ENCODE peak calls at places on chromosomes 1 and 21, in six cellular contexts. One of them, this sample, is unnamed. For H3K36me3, the result is how much of the 10 kb centered on the place peaks cover.

GRCh38 chr1:167722152-167722869 is 529 bp downstream of the MPZL1 start:
- DNase-seq in HCT116: no peak
- DNase-seq in body of pancreas: peak
- DNase-seq in CD8-positive, alpha-beta memory T cell: peak
- DNase-seq in brain microvascular endothelial cell: peak
- DNase-seq in right lobe of liver: peak
- DNase-seq in this sample: peak

GRCh38 chr1:107572674-107573205 is 392.2 kb downstream of the VAV3 start:
- DNase-seq in body of pancreas: peak
- DNase-seq in brain microvascular endothelial cell: no peak
- DNase-seq in CD8-positive, alpha-beta memory T cell: no peak
- DNase-seq in right lobe of liver: no peak
- DNase-seq in HCT116: no peak
- DNase-seq in this sample: no peak

GRCh38 chr1:54287176-54287650 is 87.2 kb downstream of the MRPL37 start:
- DNase-seq in right lobe of liver: peak
- DNase-seq in body of pancreas: peak
- DNase-seq in HCT116: no peak
- DNase-seq in CD8-positive, alpha-beta memory T cell: peak
- DNase-seq in brain microvascular endothelial cell: peak
- DNase-seq in this sample: peak

GRCh38 chr1:57088689-57089088 is 122.9 kb upstream of the C8B start:
- DNase-seq in CD8-positive, alpha-beta memory T cell: no peak
- DNase-seq in body of pancreas: no peak
- DNase-seq in HCT116: no peak
- DNase-seq in brain microvascular endothelial cell: no peak
- DNase-seq in right lobe of liver: no peak
- DNase-seq in this sample: no peak

GRCh38 chr1:111139234-111139955 is 498 bp downstream of the DRAM2 start:
- DNase-seq in right lobe of liver: peak
- DNase-seq in CD8-positive, alpha-beta memory T cell: peak
- DNase-seq in brain microvascular endothelial cell: peak
- DNase-seq in body of pancreas: peak
- DNase-seq in HCT116: peak
- DNase-seq in this sample: no peak

GRCh38 chr1:229094476-229095311 is 176.2 kb upstream of the RAB4A start:
- DNase-seq in HCT116: no peak
- DNase-seq in brain microvascular endothelial cell: peak
- DNase-seq in right lobe of liver: no peak
- DNase-seq in body of pancreas: no peak
- DNase-seq in CD8-positive, alpha-beta memory T cell: no peak
- DNase-seq in this sample: no peak

GRCh38 chr21:26717146-26717739 is 128.0 kb downstream of the ADAMTS1 start:
- DNase-seq in CD8-positive, alpha-beta memory T cell: no peak
- DNase-seq in body of pancreas: no peak
- DNase-seq in HCT116: no peak
- DNase-seq in brain microvascular endothelial cell: no peak
- DNase-seq in right lobe of liver: no peak
- DNase-seq in this sample: no peak

GRCh38 chr1:169202836-169203235 is 96.3 kb downstream of the ATP1B1 start:
- DNase-seq in HCT116: no peak
- DNase-seq in body of pancreas: no peak
- DNase-seq in brain microvascular endothelial cell: no peak
- DNase-seq in right lobe of liver: no peak
- DNase-seq in CD8-positive, alpha-beta memory T cell: no peak
- DNase-seq in this sample: no peak

GRCh38 chr1:204081156-204081790 is 8.4 kb downstream of the SOX13 start:
- DNase-seq in brain microvascular endothelial cell: no peak
- DNase-seq in HCT116: no peak
- DNase-seq in body of pancreas: no peak
- DNase-seq in right lobe of liver: no peak
- DNase-seq in CD8-positive, alpha-beta memory T cell: no peak
- DNase-seq in this sample: no peak

GRCh38 chr21:25887646-25888321 is 153.0 kb downstream of the GABPA start:
- DNase-seq in brain microvascular endothelial cell: no peak
- DNase-seq in body of pancreas: no peak
- DNase-seq in CD8-positive, alpha-beta memory T cell: no peak
- DNase-seq in right lobe of liver: no peak
- DNase-seq in HCT116: no peak
- DNase-seq in this sample: no peak

GRCh38 chr1:116574581-116575291 is 3.9 kb upstream of the CD58 start:
- DNase-seq in HCT116: peak
- DNase-seq in brain microvascular endothelial cell: peak
- DNase-seq in CD8-positive, alpha-beta memory T cell: peak
- DNase-seq in body of pancreas: peak
- DNase-seq in right lobe of liver: no peak
- DNase-seq in this sample: no peak

GRCh38 chr1:58443986-58444603 is 102.4 kb downstream of the OMA1 start:
- DNase-seq in brain microvascular endothelial cell: no peak
- DNase-seq in CD8-positive, alpha-beta memory T cell: no peak
- DNase-seq in body of pancreas: no peak
- DNase-seq in right lobe of liver: no peak
- DNase-seq in HCT116: no peak
- DNase-seq in this sample: no peak

GRCh38 chr1:81681104-81681503 is 119.6 kb upstream of the ADGRL2 start:
- DNase-seq in HCT116: no peak
- DNase-seq in body of pancreas: no peak
- DNase-seq in brain microvascular endothelial cell: no peak
- DNase-seq in CD8-positive, alpha-beta memory T cell: no peak
- DNase-seq in right lobe of liver: no peak
- DNase-seq in this sample: no peak

GRCh38 chr1:119885903-119886783 is 10.2 kb downstream of the ADAM30 start:
- DNase-seq in HCT116: peak
- DNase-seq in brain microvascular endothelial cell: peak
- DNase-seq in CD8-positive, alpha-beta memory T cell: peak
- DNase-seq in right lobe of liver: peak
- DNase-seq in body of pancreas: peak
- DNase-seq in this sample: no peak

GRCh38 chr1:198132060-198132781 is 24.6 kb upstream of the NEK7 start:
- DNase-seq in CD8-positive, alpha-beta memory T cell: no peak
- DNase-seq in body of pancreas: no peak
- DNase-seq in brain microvascular endothelial cell: no peak
- DNase-seq in right lobe of liver: no peak
- DNase-seq in HCT116: no peak
- DNase-seq in this sample: no peak

GRCh38 chr1:27478098-27478497 is 11.9 kb downstream of the WASF2 start:
- DNase-seq in body of pancreas: no peak
- DNase-seq in right lobe of liver: no peak
- DNase-seq in HCT116: no peak
- DNase-seq in brain microvascular endothelial cell: no peak
- DNase-seq in CD8-positive, alpha-beta memory T cell: no peak
- DNase-seq in this sample: no peak

GRCh38 chr1:228457017-228457395 is 30.2 kb upstream of the RNF187 start:
- DNase-seq in right lobe of liver: no peak
- DNase-seq in CD8-positive, alpha-beta memory T cell: no peak
- DNase-seq in HCT116: no peak
- DNase-seq in body of pancreas: no peak
- DNase-seq in brain microvascular endothelial cell: no peak
- DNase-seq in this sample: no peak

GRCh38 chr21:42233067-42233981 is 14.4 kb downstream of the ABCG1 start:
- DNase-seq in brain microvascular endothelial cell: peak
- DNase-seq in body of pancreas: peak
- DNase-seq in CD8-positive, alpha-beta memory T cell: peak
- DNase-seq in HCT116: no peak
- DNase-seq in right lobe of liver: peak
- DNase-seq in this sample: no peak

GRCh38 chr1:116255486-116255885 is 117.6 kb upstream of the ATP1A1 start:
- DNase-seq in brain microvascular endothelial cell: no peak
- DNase-seq in body of pancreas: no peak
- DNase-seq in right lobe of liver: no peak
- DNase-seq in CD8-positive, alpha-beta memory T cell: no peak
- DNase-seq in HCT116: no peak
- DNase-seq in this sample: no peak

GRCh38 chr1:109667452-109668122 is at the start of gene GSTM2:
- DNase-seq in HCT116: no peak
- DNase-seq in CD8-positive, alpha-beta memory T cell: peak
- DNase-seq in right lobe of liver: peak
- DNase-seq in brain microvascular endothelial cell: peak
- DNase-seq in body of pancreas: peak
- DNase-seq in this sample: peak

GRCh38 chr1:2198571-2198970 is 4.0 kb upstream of the FAAP20 start:
- DNase-seq in CD8-positive, alpha-beta memory T cell: no peak
- DNase-seq in right lobe of liver: no peak
- DNase-seq in brain microvascular endothelial cell: no peak
- DNase-seq in HCT116: no peak
- DNase-seq in body of pancreas: peak
- DNase-seq in this sample: peak

GRCh38 chr1:34946211-34946610 is 16.8 kb upstream of the DLGAP3 start:
- DNase-seq in right lobe of liver: no peak
- DNase-seq in body of pancreas: no peak
- DNase-seq in brain microvascular endothelial cell: no peak
- DNase-seq in HCT116: no peak
- DNase-seq in CD8-positive, alpha-beta memory T cell: no peak
- DNase-seq in this sample: no peak

GRCh38 chr1:230858918-230859819 is 9.2 kb downstream of the C1orf198 start:
- DNase-seq in body of pancreas: no peak
- DNase-seq in HCT116: no peak
- DNase-seq in right lobe of liver: no peak
- DNase-seq in brain microvascular endothelial cell: peak
- DNase-seq in CD8-positive, alpha-beta memory T cell: no peak
- DNase-seq in this sample: peak

GRCh38 chr1:100860397-100860991 is 34.1 kb downstream of the EXTL2 start:
- DNase-seq in brain microvascular endothelial cell: peak
- DNase-seq in body of pancreas: no peak
- DNase-seq in CD8-positive, alpha-beta memory T cell: no peak
- DNase-seq in HCT116: no peak
- DNase-seq in right lobe of liver: no peak
- DNase-seq in this sample: no peak

GRCh38 chr1:41431490-41432350 is 52.8 kb downstream of the EDN2 start:
- DNase-seq in brain microvascular endothelial cell: no peak
- DNase-seq in CD8-positive, alpha-beta memory T cell: no peak
- DNase-seq in body of pancreas: peak
- DNase-seq in right lobe of liver: no peak
- DNase-seq in HCT116: no peak
- DNase-seq in this sample: peak

GRCh38 chr21:32645261-32646182 is 33.3 kb upstream of the CFAP298 start:
- DNase-seq in HCT116: no peak
- DNase-seq in body of pancreas: no peak
- DNase-seq in right lobe of liver: no peak
- DNase-seq in brain microvascular endothelial cell: no peak
- DNase-seq in CD8-positive, alpha-beta memory T cell: no peak
- DNase-seq in this sample: no peak

GRCh38 chr1:201383647-201384405 is 6.3 kb upstream of the TNNT2 start:
- DNase-seq in brain microvascular endothelial cell: peak
- DNase-seq in right lobe of liver: no peak
- DNase-seq in CD8-positive, alpha-beta memory T cell: no peak
- DNase-seq in HCT116: no peak
- DNase-seq in body of pancreas: no peak
- DNase-seq in this sample: no peak
- H3K4me3 ChIP-seq in brain microvascular endothelial cell: no peak
- H3K4me3 ChIP-seq in right lobe of liver: no peak
- H3K4me3 ChIP-seq in CD8-positive, alpha-beta memory T cell: no peak
- H3K4me3 ChIP-seq in HCT116: no peak
- H3K4me3 ChIP-seq in body of pancreas: no peak
- H3K4me3 ChIP-seq in this sample: no peak

GRCh38 chr1:246306415-246307037 is 200.6 kb downstream of the SMYD3 start:
- DNase-seq in body of pancreas: no peak
- DNase-seq in brain microvascular endothelial cell: no peak
- DNase-seq in HCT116: no peak
- DNase-seq in right lobe of liver: no peak
- DNase-seq in CD8-positive, alpha-beta memory T cell: no peak
- DNase-seq in this sample: no peak
- H3K36me3 ChIP-seq in body of pancreas: under half
- H3K36me3 ChIP-seq in brain microvascular endothelial cell: under half
- H3K36me3 ChIP-seq in HCT116: under half
- H3K36me3 ChIP-seq in right lobe of liver: under half
- H3K36me3 ChIP-seq in CD8-positive, alpha-beta memory T cell: under half
- H3K36me3 ChIP-seq in this sample: under half

DNA sequence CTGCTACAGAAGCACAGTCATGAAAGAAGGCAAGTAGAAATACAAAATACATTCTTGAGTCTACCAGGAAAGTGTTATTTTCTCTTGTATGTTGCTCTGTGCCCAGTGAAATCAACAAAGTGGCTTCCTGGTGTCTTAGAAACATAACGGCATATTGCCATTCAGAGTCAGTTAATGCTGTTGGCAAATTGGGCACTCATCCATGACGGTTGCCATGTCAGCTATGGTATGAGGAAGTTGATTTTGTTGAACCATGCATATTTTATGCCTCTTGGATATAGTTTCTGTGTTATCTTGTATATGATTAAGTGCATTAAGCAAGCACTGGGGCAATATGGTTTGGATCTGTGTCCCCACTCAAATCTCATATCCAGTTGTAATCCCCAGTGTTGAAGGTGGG is 153.1 kb upstream of the CXADR start:
- DNase-seq in CD8-positive, alpha-beta memory T cell: no peak
- DNase-seq in brain microvascular endothelial cell: no peak
- DNase-seq in HCT116: no peak
- DNase-seq in body of pancreas: no peak
- DNase-seq in right lobe of liver: no peak
- DNase-seq in this sample: no peak
- H3K4me3 ChIP-seq in CD8-positive, alpha-beta memory T cell: no peak
- H3K4me3 ChIP-seq in brain microvascular endothelial cell: no peak
- H3K4me3 ChIP-seq in HCT116: no peak
- H3K4me3 ChIP-seq in body of pancreas: no peak
- H3K4me3 ChIP-seq in right lobe of liver: no peak
- H3K4me3 ChIP-seq in this sample: no peak

GRCh38 chr1:20767271-20767670 is 19.8 kb downstream of the HP1BP3 start:
- DNase-seq in HCT116: no peak
- DNase-seq in body of pancreas: no peak
- DNase-seq in CD8-positive, alpha-beta memory T cell: no peak
- DNase-seq in right lobe of liver: no peak
- DNase-seq in brain microvascular endothelial cell: no peak
- DNase-seq in this sample: no peak
- H3K36me3 ChIP-seq in HCT116: half or more
- H3K36me3 ChIP-seq in body of pancreas: under half
- H3K36me3 ChIP-seq in CD8-positive, alpha-beta memory T cell: half or more
- H3K36me3 ChIP-seq in right lobe of liver: half or more
- H3K36me3 ChIP-seq in brain microvascular endothelial cell: half or more
- H3K36me3 ChIP-seq in this sample: under half

DNA sequence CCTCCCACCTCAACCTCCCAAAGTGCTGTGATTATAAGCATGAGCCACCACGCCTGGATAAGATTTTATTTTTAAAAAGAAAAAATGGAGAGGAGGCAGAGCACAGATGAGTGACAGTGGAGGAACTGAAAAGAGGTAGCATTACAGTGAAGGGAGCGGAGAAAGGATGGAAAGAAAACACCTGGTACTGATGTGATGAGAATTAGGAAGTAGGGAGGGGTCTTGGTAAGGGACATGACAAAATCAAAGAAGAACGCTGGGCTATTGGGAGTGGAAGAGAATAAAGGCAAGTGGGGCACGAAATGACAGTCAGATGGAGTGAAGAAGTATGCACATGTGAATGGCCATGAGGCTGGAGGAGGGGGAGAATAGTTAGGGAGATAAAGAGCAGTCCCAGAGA is 2.3 kb downstream of the FCRLA start:
- DNase-seq in right lobe of liver: no peak
- DNase-seq in HCT116: no peak
- DNase-seq in CD8-positive, alpha-beta memory T cell: no peak
- DNase-seq in brain microvascular endothelial cell: no peak
- DNase-seq in body of pancreas: no peak
- DNase-seq in this sample: no peak
- H3K4me3 ChIP-seq in right lobe of liver: no peak
- H3K4me3 ChIP-seq in HCT116: no peak
- H3K4me3 ChIP-seq in CD8-positive, alpha-beta memory T cell: no peak
- H3K4me3 ChIP-seq in brain microvascular endothelial cell: no peak
- H3K4me3 ChIP-seq in body of pancreas: no peak
- H3K4me3 ChIP-seq in this sample: no peak

GRCh38 chr1:84208935-84209334 is 64.9 kb downstream of the PRKACB start:
- DNase-seq in right lobe of liver: no peak
- DNase-seq in HCT116: no peak
- DNase-seq in body of pancreas: no peak
- DNase-seq in brain microvascular endothelial cell: no peak
- DNase-seq in CD8-positive, alpha-beta memory T cell: no peak
- DNase-seq in this sample: no peak
- H3K36me3 ChIP-seq in right lobe of liver: under half
- H3K36me3 ChIP-seq in HCT116: under half
- H3K36me3 ChIP-seq in body of pancreas: under half
- H3K36me3 ChIP-seq in brain microvascular endothelial cell: under half
- H3K36me3 ChIP-seq in CD8-positive, alpha-beta memory T cell: under half
- H3K36me3 ChIP-seq in this sample: under half